ENCODE peak calls at places on chromosome 20, in six cellular contexts. One of them, this sample, is unnamed.

GRCh38 chr20:3166338-3166912 is 6.8 kb upstream of the FASTKD5 start:
- DNase-seq in small intestine: no peak
- DNase-seq in ACHN: no peak
- DNase-seq in M059J: no peak
- DNase-seq in activated effector memory CD4-positive, alpha-beta T cell treated with anti-CD3 and anti-CD28 coated beads, Interleukin-2, amount 50 U/mL, for 16 hours: peak; percentile 57
- DNase-seq in right cardiac atrium: no peak
- DNase-seq in this sample: no peak

GRCh38 chr20:1895674-1896496 is 678 bp downstream of the SIRPA start:
- DNase-seq in small intestine: peak; percentile 61
- DNase-seq in ACHN: no peak
- DNase-seq in M059J: no peak
- DNase-seq in activated effector memory CD4-positive, alpha-beta T cell treated with anti-CD3 and anti-CD28 coated beads, Interleukin-2, amount 50 U/mL, for 16 hours: no peak
- DNase-seq in right cardiac atrium: peak; percentile 70
- DNase-seq in this sample: peak; percentile 57

GRCh38 chr20:53949319-53949839 is 121.0 kb downstream of the BCAS1 start:
- DNase-seq in small intestine: peak; percentile 55
- DNase-seq in ACHN: no peak
- DNase-seq in M059J: peak; percentile 99
- DNase-seq in activated effector memory CD4-positive, alpha-beta T cell treated with anti-CD3 and anti-CD28 coated beads, Interleukin-2, amount 50 U/mL, for 16 hours: peak; percentile 90
- DNase-seq in right cardiac atrium: peak; percentile 62
- DNase-seq in this sample: peak; percentile 69

GRCh38 chr20:47380481-47380880 is 24.0 kb upstream of the ZMYND8 start:
- DNase-seq in small intestine: peak; percentile 33
- DNase-seq in ACHN: no peak
- DNase-seq in M059J: no peak
- DNase-seq in activated effector memory CD4-positive, alpha-beta T cell treated with anti-CD3 and anti-CD28 coated beads, Interleukin-2, amount 50 U/mL, for 16 hours: no peak
- DNase-seq in right cardiac atrium: no peak
- DNase-seq in this sample: no peak

GRCh38 chr20:20371133-20371532 is 3.2 kb downstream of the INSM1 start:
- DNase-seq in small intestine: no peak
- DNase-seq in ACHN: no peak
- DNase-seq in M059J: no peak
- DNase-seq in activated effector memory CD4-positive, alpha-beta T cell treated with anti-CD3 and anti-CD28 coated beads, Interleukin-2, amount 50 U/mL, for 16 hours: no peak
- DNase-seq in right cardiac atrium: no peak
- DNase-seq in this sample: no peak

GRCh38 chr20:1107176-1107575 is 11.2 kb upstream of the PSMF1 start:
- DNase-seq in small intestine: no peak
- DNase-seq in ACHN: no peak
- DNase-seq in M059J: no peak
- DNase-seq in activated effector memory CD4-positive, alpha-beta T cell treated with anti-CD3 and anti-CD28 coated beads, Interleukin-2, amount 50 U/mL, for 16 hours: no peak
- DNase-seq in right cardiac atrium: no peak
- DNase-seq in this sample: no peak

GRCh38 chr20:63253438-63254236 is 626 bp downstream of the NKAIN4 start:
- DNase-seq in small intestine: no peak
- DNase-seq in ACHN: no peak
- DNase-seq in M059J: no peak
- DNase-seq in activated effector memory CD4-positive, alpha-beta T cell treated with anti-CD3 and anti-CD28 coated beads, Interleukin-2, amount 50 U/mL, for 16 hours: no peak
- DNase-seq in right cardiac atrium: no peak
- DNase-seq in this sample: no peak

GRCh38 chr20:555933-556332 is 12.3 kb upstream of the CSNK2A1 start:
- DNase-seq in small intestine: peak; percentile 70
- DNase-seq in ACHN: peak; percentile 63
- DNase-seq in M059J: peak; percentile 39
- DNase-seq in activated effector memory CD4-positive, alpha-beta T cell treated with anti-CD3 and anti-CD28 coated beads, Interleukin-2, amount 50 U/mL, for 16 hours: no peak
- DNase-seq in right cardiac atrium: no peak
- DNase-seq in this sample: peak; percentile 55

GRCh38 chr20:3658708-3659491 is 4.3 kb downstream of the GFRA4 start:
- DNase-seq in small intestine: peak; percentile 21
- DNase-seq in ACHN: no peak
- DNase-seq in M059J: peak; percentile 33
- DNase-seq in activated effector memory CD4-positive, alpha-beta T cell treated with anti-CD3 and anti-CD28 coated beads, Interleukin-2, amount 50 U/mL, for 16 hours: peak; percentile 12
- DNase-seq in right cardiac atrium: no peak
- DNase-seq in this sample: no peak

GRCh38 chr20:32672982-32673727 is 586 bp downstream of the C20orf203 start:
- DNase-seq in small intestine: no peak
- DNase-seq in ACHN: no peak
- DNase-seq in M059J: no peak
- DNase-seq in activated effector memory CD4-positive, alpha-beta T cell treated with anti-CD3 and anti-CD28 coated beads, Interleukin-2, amount 50 U/mL, for 16 hours: no peak
- DNase-seq in right cardiac atrium: no peak
- DNase-seq in this sample: no peak

GRCh38 chr20:62590301-62591121 is 51.8 kb upstream of the SLCO4A1 start:
- DNase-seq in small intestine: no peak
- DNase-seq in ACHN: peak; percentile 87
- DNase-seq in M059J: peak; percentile 98
- DNase-seq in activated effector memory CD4-positive, alpha-beta T cell treated with anti-CD3 and anti-CD28 coated beads, Interleukin-2, amount 50 U/mL, for 16 hours: no peak
- DNase-seq in right cardiac atrium: peak; percentile 67
- DNase-seq in this sample: peak; percentile 76

GRCh38 chr20:6709865-6710595 is 57.5 kb upstream of the BMP2 start:
- DNase-seq in small intestine: peak; percentile 83
- DNase-seq in ACHN: no peak
- DNase-seq in M059J: peak; percentile 51
- DNase-seq in activated effector memory CD4-positive, alpha-beta T cell treated with anti-CD3 and anti-CD28 coated beads, Interleukin-2, amount 50 U/mL, for 16 hours: no peak
- DNase-seq in right cardiac atrium: no peak
- DNase-seq in this sample: no peak

GRCh38 chr20:6007094-6007528 is 46.7 kb downstream of the LRRN4 start:
- DNase-seq in small intestine: peak; percentile 44
- DNase-seq in ACHN: peak; percentile 19
- DNase-seq in M059J: peak; percentile 32
- DNase-seq in activated effector memory CD4-positive, alpha-beta T cell treated with anti-CD3 and anti-CD28 coated beads, Interleukin-2, amount 50 U/mL, for 16 hours: no peak
- DNase-seq in right cardiac atrium: no peak
- DNase-seq in this sample: no peak

GRCh38 chr20:50982372-50982771 is 23.8 kb downstream of the MOCS3 start:
- DNase-seq in small intestine: peak; percentile 61
- DNase-seq in ACHN: no peak
- DNase-seq in M059J: peak; percentile 88
- DNase-seq in activated effector memory CD4-positive, alpha-beta T cell treated with anti-CD3 and anti-CD28 coated beads, Interleukin-2, amount 50 U/mL, for 16 hours: no peak
- DNase-seq in right cardiac atrium: no peak
- DNase-seq in this sample: no peak

GRCh38 chr20:13739726-13740649 is 44.7 kb downstream of the ESF1 start:
- DNase-seq in small intestine: no peak
- DNase-seq in ACHN: no peak
- DNase-seq in M059J: no peak
- DNase-seq in activated effector memory CD4-positive, alpha-beta T cell treated with anti-CD3 and anti-CD28 coated beads, Interleukin-2, amount 50 U/mL, for 16 hours: no peak
- DNase-seq in right cardiac atrium: no peak
- DNase-seq in this sample: no peak

GRCh38 chr20:420721-421574 is 12.8 kb downstream of the RBCK1 start:
- DNase-seq in small intestine: peak; percentile 55
- DNase-seq in ACHN: no peak
- DNase-seq in M059J: no peak
- DNase-seq in activated effector memory CD4-positive, alpha-beta T cell treated with anti-CD3 and anti-CD28 coated beads, Interleukin-2, amount 50 U/mL, for 16 hours: peak; percentile 59
- DNase-seq in right cardiac atrium: no peak
- DNase-seq in this sample: no peak

GRCh38 chr20:63132131-63132714 is 83.7 kb downstream of the YTHDF1 start:
- DNase-seq in small intestine: no peak
- DNase-seq in ACHN: no peak
- DNase-seq in M059J: no peak
- DNase-seq in activated effector memory CD4-positive, alpha-beta T cell treated with anti-CD3 and anti-CD28 coated beads, Interleukin-2, amount 50 U/mL, for 16 hours: peak; percentile 46
- DNase-seq in right cardiac atrium: no peak
- DNase-seq in this sample: peak; percentile 13

GRCh38 chr20:3224681-3225421 is 14.1 kb downstream of the SLC4A11 start:
- DNase-seq in small intestine: peak; percentile 86
- DNase-seq in ACHN: no peak
- DNase-seq in M059J: peak; percentile 42
- DNase-seq in activated effector memory CD4-positive, alpha-beta T cell treated with anti-CD3 and anti-CD28 coated beads, Interleukin-2, amount 50 U/mL, for 16 hours: no peak
- DNase-seq in right cardiac atrium: no peak
- DNase-seq in this sample: no peak

GRCh38 chr20:21104921-21105320 is 1.2 kb downstream of the LINC00237 start:
- DNase-seq in small intestine: no peak
- DNase-seq in ACHN: no peak
- DNase-seq in M059J: no peak
- DNase-seq in activated effector memory CD4-positive, alpha-beta T cell treated with anti-CD3 and anti-CD28 coated beads, Interleukin-2, amount 50 U/mL, for 16 hours: no peak
- DNase-seq in right cardiac atrium: no peak
- DNase-seq in this sample: no peak

GRCh38 chr20:34037121-34037520 is 43.4 kb downstream of the RALY start:
- DNase-seq in small intestine: no peak
- DNase-seq in ACHN: no peak
- DNase-seq in M059J: no peak
- DNase-seq in activated effector memory CD4-positive, alpha-beta T cell treated with anti-CD3 and anti-CD28 coated beads, Interleukin-2, amount 50 U/mL, for 16 hours: peak; percentile 83
- DNase-seq in right cardiac atrium: peak; percentile 21
- DNase-seq in this sample: no peak

GRCh38 chr20:58854638-58855471 is 2.3 kb downstream of the GNAS start:
- DNase-seq in small intestine: no peak
- DNase-seq in ACHN: no peak
- DNase-seq in M059J: no peak
- DNase-seq in activated effector memory CD4-positive, alpha-beta T cell treated with anti-CD3 and anti-CD28 coated beads, Interleukin-2, amount 50 U/mL, for 16 hours: no peak
- DNase-seq in right cardiac atrium: no peak
- DNase-seq in this sample: no peak

GRCh38 chr20:37347891-37348642 is 2.1 kb downstream of the SRC start:
- DNase-seq in small intestine: peak; percentile 35
- DNase-seq in ACHN: no peak
- DNase-seq in M059J: peak; percentile 43
- DNase-seq in activated effector memory CD4-positive, alpha-beta T cell treated with anti-CD3 and anti-CD28 coated beads, Interleukin-2, amount 50 U/mL, for 16 hours: peak; percentile 62
- DNase-seq in right cardiac atrium: no peak
- DNase-seq in this sample: no peak

GRCh38 chr20:54324652-54325285 is 116.9 kb downstream of the PFDN4 start:
- DNase-seq in small intestine: no peak
- DNase-seq in ACHN: no peak
- DNase-seq in M059J: no peak
- DNase-seq in activated effector memory CD4-positive, alpha-beta T cell treated with anti-CD3 and anti-CD28 coated beads, Interleukin-2, amount 50 U/mL, for 16 hours: no peak
- DNase-seq in right cardiac atrium: no peak
- DNase-seq in this sample: no peak

This sample was measured in left cardiac atrium.